ENCODE peak calls at places on chromosomes 7 and 10, in eight cellular contexts. K, F, G, L, D, T, A and R are unnamed samples.

GRCh38 chr10:61478621-61479312 is 25.6 kb upstream of the TMEM26 start:
- DNase-seq in K (no peak), F (no peak), G (peak; percentile 7), L (no peak), D (no peak), T (no peak), A (peak; percentile 14), R (no peak)

GRCh38 chr10:96648297-96648696 is 61.5 kb upstream of the TM9SF3 start:
- DNase-seq in K (no peak), F (no peak), G (no peak), L (no peak), D (no peak), T (no peak), A (no peak), R (no peak)

GRCh38 chr7:100516135-100516812 is 22.7 kb upstream of the AGFG2 start:
- DNase-seq in K (peak; percentile 58), F (peak; percentile 31), G (peak; percentile 98), L (peak; percentile 66), D (peak; percentile 85), T (no peak), A (peak; percentile 96), R (peak; percentile 65)

GRCh38 chr7:81616951-81617350 is 152.9 kb downstream of the HGF start:
- DNase-seq in K (no peak), F (no peak), G (peak; percentile 80), L (peak; percentile 37), D (peak; percentile 68), T (no peak), A (peak; percentile 71), R (no peak)

GRCh38 chr7:8197994-8198698 is 63.8 kb downstream of the ICA1 start:
- DNase-seq in K (no peak), F (no peak), G (no peak), L (no peak), D (no peak), T (no peak), A (no peak), R (no peak)

GRCh38 chr7:537911-538634 is 18.4 kb upstream of the PDGFA start:
- DNase-seq in K (peak; percentile 46), F (peak; percentile 93), G (peak; percentile 38), L (no peak), D (no peak), T (peak; percentile 89), A (peak; percentile 79), R (no peak)

GRCh38 chr7:43791-44540 is 148.4 kb upstream of the FAM20C start:
- DNase-seq in K (no peak), F (peak; percentile 4), G (no peak), L (no peak), D (no peak), T (peak; percentile 30), A (no peak), R (no peak)

GRCh38 chr10:71082930-71083329 is 129.4 kb upstream of the UNC5B start:
- DNase-seq in K (no peak), F (no peak), G (no peak), L (no peak), D (no peak), T (peak; percentile 10), A (no peak), R (no peak)

GRCh38 chr10:17737021-17737965 is 14.7 kb upstream of the TMEM236 start:
- DNase-seq in K (no peak), F (no peak), G (peak; percentile 69), L (no peak), D (peak; percentile 3), T (no peak), A (peak; percentile 63), R (no peak)

GRCh38 chr10:30736685-30737232 is 107.2 kb upstream of the LYZL2 start:
- DNase-seq in K (peak; percentile 99), F (peak; percentile 38), G (peak; percentile 100), L (peak; percentile 94), D (peak; percentile 99), T (no peak), A (peak; percentile 99), R (peak; percentile 68)

GRCh38 chr7:123177442-123177841 is 22.3 kb downstream of the SLC13A1 start:
- DNase-seq in K (no peak), F (no peak), G (no peak), L (no peak), D (no peak), T (no peak), A (no peak), R (no peak)

GRCh38 chr10:48724127-48724526 is 39.5 kb downstream of the WDFY4 start:
- DNase-seq in K (no peak), F (no peak), G (no peak), L (no peak), D (no peak), T (no peak), A (no peak), R (no peak)

GRCh38 chr7:1061180-1061579 is 16.8 kb downstream of the GPR146 start:
- DNase-seq in K (no peak), F (no peak), G (no peak), L (no peak), D (no peak), T (no peak), A (no peak), R (no peak)

GRCh38 chr7:21767300-21767900 is 178.3 kb downstream of the CDCA7L start:
- DNase-seq in K (no peak), F (peak; percentile 24), G (peak; percentile 85), L (peak; percentile 26), D (no peak), T (no peak), A (peak; percentile 55), R (peak; percentile 5)

GRCh38 chr7:46568420-46569116 is 647.5 kb upstream of the IGFBP3 start:
- DNase-seq in K (no peak), F (peak; percentile 48), G (no peak), L (no peak), D (no peak), T (no peak), A (no peak), R (no peak)

GRCh38 chr10:112712536-112712935 is 237.5 kb upstream of the TCF7L2 start:
- DNase-seq in K (no peak), F (no peak), G (no peak), L (no peak), D (no peak), T (no peak), A (no peak), R (no peak)

GRCh38 chr10:57294698-57295097 is 933.6 kb upstream of the ZWINT start:
- DNase-seq in K (no peak), F (no peak), G (no peak), L (no peak), D (no peak), T (no peak), A (no peak), R (no peak)

GRCh38 chr7:34523233-34523918 is 134.6 kb upstream of the NPSR1 start:
- DNase-seq in K (no peak), F (no peak), G (peak; percentile 71), L (no peak), D (no peak), T (no peak), A (peak; percentile 1), R (no peak)

GRCh38 chr10:112585960-112586359 is 138.9 kb downstream of the VTI1A start:
- DNase-seq in K (no peak), F (no peak), G (peak; percentile 18), L (no peak), D (no peak), T (no peak), A (peak; percentile 20), R (no peak)

GRCh38 chr10:113239569-113239968 is 289.5 kb downstream of the TCF7L2 start:
- DNase-seq in K (no peak), F (no peak), G (no peak), L (no peak), D (no peak), T (no peak), A (no peak), R (no peak)

DNA sequence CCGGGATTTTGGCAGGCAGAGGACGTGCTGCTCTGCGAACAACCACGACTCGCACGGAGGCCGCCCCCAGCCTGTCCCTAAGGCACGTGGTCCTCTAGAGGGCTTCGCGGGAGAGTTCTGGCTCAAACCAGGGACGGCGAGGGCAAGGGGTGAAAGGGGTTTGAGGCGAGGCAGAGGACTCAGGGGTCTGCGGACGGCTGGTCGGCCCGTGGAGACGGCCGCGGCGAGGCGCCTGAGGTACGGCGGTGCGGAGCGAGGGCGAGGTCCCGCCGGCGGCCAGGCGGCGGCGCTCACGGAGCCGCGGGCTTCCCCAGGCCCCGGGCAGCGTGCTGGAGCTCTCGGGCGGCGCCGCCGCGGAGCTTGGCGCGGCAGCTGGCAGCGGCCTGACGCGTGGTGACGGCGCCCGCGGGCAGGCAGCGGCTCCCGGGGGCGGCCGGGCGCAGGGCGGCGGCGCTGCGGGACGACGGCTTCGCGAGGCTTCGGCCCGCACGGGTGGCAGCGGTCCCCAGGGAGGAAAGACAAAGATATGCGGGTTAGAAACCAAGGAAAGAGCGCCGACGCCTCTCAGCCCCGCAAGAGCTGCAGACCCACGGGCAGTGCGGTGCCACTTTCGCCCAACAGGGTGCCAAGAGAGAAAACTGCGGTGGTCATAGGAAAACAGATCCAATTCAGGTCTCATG is 44.8 kb downstream of the ZNF800 start:
- DNase-seq in K (no peak), F (peak; percentile 79), G (peak; percentile 68), L (no peak), D (peak; percentile 13), T (peak; percentile 84), A (peak; percentile 52), R (peak; percentile 82)
- H3K4me3 ChIP-seq in K (peak overlapping the region; percentile 55), F (peak overlapping the region; percentile 25), G (peak overlapping the region; percentile 50), L (peak overlapping the region; percentile 48), D (peak overlapping the region; percentile 51), T (peak overlapping the region; percentile 25), A (peak overlapping the region; percentile 41), R (peak overlapping the region; percentile 34)

DNA sequence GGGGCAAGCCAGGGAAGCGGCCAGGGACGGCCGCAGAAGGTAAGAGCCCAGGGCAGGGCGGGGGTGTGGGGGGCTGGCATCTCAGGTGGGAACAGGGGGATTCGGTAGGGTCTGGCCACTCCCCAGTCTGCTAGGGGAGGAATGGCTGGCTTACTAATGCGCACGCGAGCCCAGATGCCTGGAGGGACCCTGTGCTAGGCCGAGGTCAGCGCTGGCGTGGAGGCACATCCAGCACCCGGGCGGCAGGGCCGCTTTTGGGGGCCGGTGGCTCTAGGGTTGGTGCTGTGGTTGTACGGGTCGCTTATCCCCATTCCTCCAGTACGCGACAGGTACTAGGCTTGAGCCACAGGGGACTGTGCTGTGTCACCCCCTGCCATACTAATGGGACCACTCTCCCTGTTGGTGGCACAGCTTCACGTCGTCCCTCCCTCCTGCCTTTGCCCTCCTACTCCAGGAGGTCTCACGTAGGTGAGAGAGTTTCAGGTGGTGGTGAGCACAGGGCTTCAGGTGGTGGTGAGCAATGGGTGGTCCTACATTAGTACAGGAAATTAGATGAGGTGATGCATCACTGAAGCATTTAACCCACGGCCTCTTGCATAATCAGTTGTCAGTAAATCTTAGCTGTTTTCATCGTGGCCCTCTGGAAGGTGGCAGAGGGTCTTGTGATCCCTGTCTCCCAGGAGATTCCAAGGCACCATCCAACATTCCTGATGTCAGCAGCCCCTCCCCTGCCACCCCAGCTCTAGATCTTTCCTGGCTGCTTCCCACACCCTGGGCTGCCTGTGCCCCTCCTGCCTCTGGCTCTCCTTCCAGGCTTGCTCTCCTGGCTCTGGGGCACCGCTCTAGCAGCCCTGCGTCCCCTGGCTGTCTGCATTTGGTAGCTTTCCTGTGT is 981 bp downstream of the AEBP1 start:
- DNase-seq in K (no peak), F (no peak), G (peak; percentile 76), L (no peak), D (peak; percentile 41), T (no peak), A (peak; percentile 82), R (no peak)
- H3K4me3 ChIP-seq in K (peak overlapping the region; percentile 75), F (peak overlapping the region; percentile 32), G (peak overlapping the region; percentile 53), L (no peak overlapping the region), D (peak overlapping the region; percentile 58), T (peak overlapping the region; percentile 53), A (peak overlapping the region; percentile 66), R (no peak overlapping the region)

GRCh38 chr10:58514102-58514472 is 1.4 kb downstream of the BICC1 start:
- DNase-seq in K (no peak), F (no peak), G (no peak), L (no peak), D (no peak), T (no peak), A (peak; percentile 16), R (no peak)
- H3K4me3 ChIP-seq in K (peak overlapping the region; percentile 67), F (peak overlapping the region; percentile 64), G (peak overlapping the region; percentile 80), L (no peak overlapping the region), D (peak overlapping the region; percentile 80), T (peak overlapping the region; percentile 62), A (peak overlapping the region; percentile 78), R (no peak overlapping the region)

GRCh38 chr7:139829654-139830130 is 628 bp downstream of the TBXAS1 start:
- DNase-seq in K (no peak), F (no peak), G (peak; percentile 59), L (no peak), D (no peak), T (no peak), A (no peak), R (peak; percentile 43)
- H3K4me3 ChIP-seq in K (no peak overlapping the region), F (peak overlapping the region; percentile 11), G (no peak overlapping the region), L (peak overlapping the region; percentile 54), D (no peak overlapping the region), T (peak overlapping the region; percentile 43), A (no peak overlapping the region), R (peak overlapping the region; percentile 44)